ENCODE peak calls at places on chromosomes 4 and X, in six cellular contexts. R, C, Q, E, A and M are unnamed samples.

GRCh38 chrX:12956704-12957541 is 18.0 kb upstream of the TMSB4X start:
- DNase-seq in E (peak; percentile 63), Q (no peak), C (peak; percentile 71), R (no peak), A (no peak), M (peak; percentile 70)

GRCh38 chr4:38128478-38129451 is 168.6 kb downstream of the PTTG2 start:
- DNase-seq in A (peak; percentile 74), Q (no peak), R (no peak), C (no peak), E (peak; percentile 89), M (peak; percentile 76)

GRCh38 chrX:56751071-56751470 is 22.0 kb downstream of the NBDY start:
- DNase-seq in R (no peak), Q (no peak), E (no peak), C (no peak), A (no peak), M (no peak)

GRCh38 chrX:28058906-28059305 is 77.7 kb upstream of the DCAF8L1 start:
- DNase-seq in A (no peak), R (no peak), C (peak; percentile 10), E (peak; percentile 26), Q (no peak), M (no peak)

GRCh38 chr4:42397256-42397634 is at the start of gene SHISA3:
- DNase-seq in R (no peak), Q (no peak), E (no peak), A (peak; percentile 70), C (peak; percentile 37), M (peak; percentile 87)

GRCh38 chr4:1506956-1507721 is 100.9 kb upstream of the NKX1-1 start:
- DNase-seq in Q (peak; percentile 18), C (no peak), R (no peak), E (no peak), A (peak; percentile 18), M (no peak)

GRCh38 chr4:128427832-128428366 is 140.3 kb upstream of the PGRMC2 start:
- DNase-seq in Q (no peak), C (peak; percentile 41), R (peak; percentile 95), A (no peak), E (peak; percentile 68), M (peak; percentile 26)

GRCh38 chr4:4960574-4960973 is 58.7 kb downstream of the CYTL1 start:
- DNase-seq in A (no peak), E (no peak), C (no peak), R (no peak), Q (no peak), M (no peak)

GRCh38 chr4:108486046-108486445 is 134.3 kb upstream of the RPL34 start:
- DNase-seq in Q (no peak), R (no peak), E (no peak), A (no peak), C (no peak), M (no peak)

GRCh38 chr4:16745009-16745408 is 153.4 kb downstream of the LDB2 start:
- DNase-seq in A (no peak), R (no peak), Q (no peak), C (peak; percentile 40), E (peak; percentile 89), M (peak; percentile 54)

GRCh38 chrX:1491851-1492349 is 39.2 kb upstream of the ASMTL start:
- DNase-seq in Q (peak; percentile 35), C (no peak), R (no peak), E (no peak), A (peak; percentile 77), M (peak; percentile 92)

GRCh38 chr4:169400832-169401231 is 130.1 kb upstream of the SH3RF1 start:
- DNase-seq in A (no peak), Q (no peak), C (no peak), E (no peak), R (no peak), M (no peak)

GRCh38 chr4:115973768-115974167 is 860.3 kb upstream of the NDST4 start:
- DNase-seq in Q (peak; percentile 24), A (no peak), C (no peak), E (no peak), R (no peak), M (peak; percentile 96)

GRCh38 chr4:26765515-26765914 is 95.1 kb upstream of the STIM2 start:
- DNase-seq in A (no peak), R (no peak), E (peak; percentile 31), Q (no peak), C (no peak), M (peak; percentile 7)

GRCh38 chrX:46913710-46914109 is 1.5 kb downstream of the JADE3 start:
- DNase-seq in R (peak; percentile 88), Q (peak; percentile 3), E (peak; percentile 29), A (no peak), C (peak; percentile 37), M (peak; percentile 40)

GRCh38 chr4:69038582-69038981 is 57.7 kb upstream of the UGT2B7 start:
- DNase-seq in Q (no peak), A (no peak), C (no peak), R (no peak), E (peak; percentile 63), M (no peak)

GRCh38 chrX:68827848-68828562 is 816 bp upstream of the EFNB1 start:
- DNase-seq in Q (peak; percentile 81), A (peak; percentile 82), E (peak; percentile 76), R (peak; percentile 81), C (peak; percentile 80), M (peak; percentile 85)

GRCh38 chrX:46311581-46312120 is 233.6 kb downstream of the ZNF674 start:
- DNase-seq in C (no peak), E (no peak), Q (no peak), R (no peak), A (no peak), M (no peak)

GRCh38 chr4:84585276-84585675 is 2.3 kb downstream of the CDS1 start:
- DNase-seq in A (no peak), C (no peak), R (no peak), Q (no peak), E (no peak), M (no peak)

GRCh38 chrX:132539611-132540010 is 50.8 kb upstream of the MBNL3 start:
- DNase-seq in C (no peak), A (no peak), R (no peak), E (no peak), Q (no peak), M (no peak)

GRCh38 chrX:150616179-150616862 is 47.9 kb downstream of the MTM1 start:
- DNase-seq in C (no peak), R (no peak), A (no peak), E (no peak), Q (no peak), M (no peak)

GRCh38 chr4:31139767-31140166 is 419.6 kb downstream of the PCDH7 start:
- DNase-seq in E (no peak), A (no peak), C (no peak), R (no peak), Q (no peak), M (no peak)

GRCh38 chrX:129791336-129791735 is 11.6 kb downstream of the SASH3 start:
- DNase-seq in E (no peak), Q (no peak), C (no peak), R (no peak), A (no peak), M (no peak)

GRCh38 chr4:110484029-110484428 is 8.1 kb downstream of the ENPEP start:
- DNase-seq in E (no peak), Q (no peak), A (no peak), C (no peak), R (no peak), M (no peak)

GRCh38 chr4:174217273-174218126 is 66.0 kb downstream of the FBXO8 start:
- DNase-seq in A (no peak), R (no peak), E (peak; percentile 37), C (peak; percentile 40), Q (peak; percentile 24), M (peak; percentile 44)

GRCh38 chr4:173334891-173335754 is 965 bp upstream of the HMGB2 start:
- DNase-seq in E (peak; percentile 70), C (peak; percentile 85), R (peak; percentile 70), A (peak; percentile 89), Q (peak; percentile 92), M (peak; percentile 96)

GRCh38 chrX:111348363-111348927 is 63.5 kb downstream of the DCX start:
- DNase-seq in Q (no peak), C (no peak), R (no peak), E (no peak), A (no peak), M (no peak)
- H3K18ac ChIP-seq in Q (no peak overlapping the region), C (no peak overlapping the region), R (no peak overlapping the region), E (no peak overlapping the region), A (no peak overlapping the region), M (no peak overlapping the region)

GRCh38 chr4:3371581-3372001 is 70.2 kb upstream of the HGFAC start:
- DNase-seq in A (no peak), Q (no peak), C (peak; percentile 11), R (no peak), E (peak; percentile 21), M (peak; percentile 56)

GRCh38 chr4:3372264-3372932 is 69.4 kb upstream of the HGFAC start:
- DNase-seq in A (no peak), R (no peak), E (no peak), C (no peak), Q (no peak), M (no peak)

GRCh38 chr4:3368841-3369760 is 72.7 kb upstream of the HGFAC start:
- DNase-seq in E (no peak), C (peak; percentile 18), Q (no peak), A (no peak), R (no peak), M (peak; percentile 18)

GRCh38 chr4:3369781-3370660 is 71.7 kb upstream of the HGFAC start:
- DNase-seq in R (no peak), E (peak; percentile 94), C (peak; percentile 97), Q (peak; percentile 62), A (peak; percentile 70), M (peak; percentile 91)

DNA sequence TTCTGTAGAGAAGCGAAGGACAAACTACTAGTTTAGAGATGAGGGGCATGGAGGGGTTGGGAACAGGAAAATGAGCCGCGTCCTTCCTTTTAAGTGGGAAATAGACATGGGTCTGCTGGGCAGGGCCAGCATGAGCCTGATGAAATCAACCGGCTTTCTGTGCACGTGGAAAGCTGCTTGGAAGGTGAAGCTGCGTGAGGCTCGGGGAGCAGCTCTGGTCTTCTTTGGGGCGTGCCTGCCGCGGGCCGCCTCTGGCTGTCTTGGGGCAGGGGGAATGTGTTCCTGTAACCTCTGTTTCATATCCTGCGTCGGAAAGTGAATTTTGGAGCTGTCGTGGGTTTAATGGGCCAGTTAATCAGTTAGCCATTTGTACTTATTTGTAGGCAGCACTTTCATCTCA is 70.7 kb upstream of the HGFAC start:
- DNase-seq in C (peak; percentile 72), Q (no peak), A (no peak), R (no peak), E (no peak), M (peak; percentile 57)
- H3K4ac ChIP-seq in C (no peak overlapping the region), Q (no peak overlapping the region), A (no peak overlapping the region), R (no peak overlapping the region), E (peak overlapping the region; percentile 37), M (no peak overlapping the region)

GRCh38 chr4:182085051-182085480 is 158.1 kb upstream of the TENM3 start:
- DNase-seq in Q (no peak), R (no peak), E (no peak), A (no peak), C (no peak), M (peak; percentile 94)
- H3K18ac ChIP-seq in Q (no peak overlapping the region), R (no peak overlapping the region), E (no peak overlapping the region), A (peak overlapping the region; percentile 42), C (no peak overlapping the region), M (peak overlapping the region; percentile 65)

DNA sequence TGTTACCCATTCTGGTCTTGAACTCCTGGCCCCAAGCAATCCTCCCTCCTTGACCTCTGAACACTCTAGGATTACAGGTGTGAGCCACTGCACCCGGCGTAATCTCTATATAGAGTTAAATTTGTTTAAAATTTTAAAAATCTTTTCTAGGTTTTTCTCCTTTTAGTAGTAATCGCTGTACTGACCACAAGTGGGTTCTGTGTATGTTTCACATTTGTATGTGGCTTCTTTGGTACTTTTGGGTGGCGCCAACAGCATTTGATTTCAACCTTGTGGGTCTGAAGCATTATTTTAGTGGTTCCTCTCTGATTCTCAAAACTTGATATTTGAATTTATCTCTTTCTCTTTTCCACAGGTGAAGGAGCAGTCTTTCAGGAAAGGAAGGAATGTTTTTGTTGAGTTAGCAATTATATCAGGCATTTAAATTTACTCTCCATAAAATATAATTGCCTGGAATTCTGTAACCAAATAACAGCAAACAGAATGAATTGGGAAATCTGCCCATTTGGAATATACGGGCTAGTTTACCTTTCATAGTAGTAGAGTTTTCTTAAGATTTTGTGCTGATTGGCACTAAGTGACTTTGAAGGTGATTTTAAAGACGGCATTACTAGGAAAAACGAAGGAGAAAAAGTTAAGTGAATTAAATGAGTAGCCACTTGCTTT is 29.5 kb downstream of the ARHGAP10 start:
- DNase-seq in E (no peak), Q (no peak), R (no peak), A (no peak), C (no peak), M (no peak)
- H3K4ac ChIP-seq in E (no peak overlapping the region), Q (no peak overlapping the region), R (no peak overlapping the region), A (no peak overlapping the region), C (no peak overlapping the region), M (no peak overlapping the region)